ENCODE peak calls at places on chromosome 19, in six cellular contexts. Y is dorsolateral prefrontal cortex; F is stimulated activated CD4-positive, alpha-beta T cell treated with anti-CD3 and anti-CD28 coated beads, Interleukin-1b, Interleukin-23, amount 100 ng/mL, for 24 hours; Q is NCI-H1048; J is activated CD4-positive, alpha-beta memory T cell treated with anti-CD3 and anti-CD28 coated beads, Interleukin-2, amount 10 ng/mL, durations not matched to agents 7 days and 5 days; K is Calu3. G is an unnamed sample.

GRCh38 chr19:55452381-55453325 is 8.8 kb downstream of the ISOC2 start:
- DNase-seq in Y (peak), F (peak), Q (peak), J (peak), K (no peak), G (peak)

GRCh38 chr19:52942371-52943133 is 19.3 kb upstream of the ZNF888 start:
- DNase-seq in Y (peak), F (peak), Q (peak), J (peak), K (peak), G (peak)

GRCh38 chr19:49829721-49830120 is 11.6 kb downstream of the MED25 start:
- DNase-seq in Y (no peak), F (no peak), Q (no peak), J (no peak), K (no peak), G (no peak)

GRCh38 chr19:6613711-6614110 is 22.8 kb upstream of the CD70 start:
- DNase-seq in Y (no peak), F (no peak), Q (no peak), J (peak), K (no peak), G (no peak)

GRCh38 chr19:4233282-4233853 is 4.0 kb downstream of the EBI3 start:
- DNase-seq in Y (no peak), F (peak), Q (no peak), J (peak), K (peak), G (peak)

GRCh38 chr19:2361259-2362038 is 1.4 kb downstream of the TMPRSS9 start:
- DNase-seq in Y (no peak), F (no peak), Q (no peak), J (no peak), K (no peak), G (no peak)

GRCh38 chr19:11737964-11738745 is 591 bp downstream of the ZNF823 start:
- DNase-seq in Y (peak), F (no peak), Q (no peak), J (peak), K (peak), G (peak)

GRCh38 chr19:16371540-16371986 is 46.9 kb downstream of the KLF2 start:
- DNase-seq in Y (no peak), F (peak), Q (no peak), J (peak), K (peak), G (peak)

GRCh38 chr19:5407356-5407755 is 47.9 kb upstream of the ZNRF4 start:
- DNase-seq in Y (no peak), F (no peak), Q (no peak), J (no peak), K (peak), G (no peak)

GRCh38 chr19:45211751-45212381 is 33.3 kb downstream of the BLOC1S3 start:
- DNase-seq in Y (no peak), F (no peak), Q (no peak), J (no peak), K (peak), G (no peak)

GRCh38 chr19:8366961-8367326 is 3.0 kb downstream of the ANGPTL4 start:
- DNase-seq in Y (no peak), F (no peak), Q (no peak), J (no peak), K (no peak), G (no peak)

GRCh38 chr19:12913871-12914690 is 5.0 kb downstream of the SYCE2 start:
- DNase-seq in Y (no peak), F (peak), Q (no peak), J (peak), K (no peak), G (peak)

GRCh38 chr19:38183227-38183914 is 40.7 kb downstream of the DPF1 start:
- DNase-seq in Y (no peak), F (no peak), Q (no peak), J (no peak), K (no peak), G (no peak)

GRCh38 chr19:38039966-38040365 is 133.0 kb downstream of the SIPA1L3 start:
- DNase-seq in Y (no peak), F (no peak), Q (no peak), J (no peak), K (no peak), G (no peak)

GRCh38 chr19:42091300-42092266 is 15.6 kb downstream of the ZNF574 start:
- DNase-seq in Y (no peak), F (no peak), Q (no peak), J (no peak), K (peak), G (no peak)

GRCh38 chr19:54464624-54465266 is 1.2 kb upstream of the LENG9 start:
- DNase-seq in Y (peak), F (peak), Q (peak), J (peak), K (peak), G (peak)

GRCh38 chr19:49567722-49568454 is 12.5 kb downstream of the NOSIP start:
- DNase-seq in Y (no peak), F (no peak), Q (no peak), J (peak), K (no peak), G (peak)

GRCh38 chr19:42254850-42255765 is at the start of gene ERF:
- DNase-seq in Y (peak), F (peak), Q (peak), J (peak), K (peak), G (peak)

GRCh38 chr19:2603320-2603719 is 99.2 kb downstream of the GNG7 start:
- DNase-seq in Y (peak), F (no peak), Q (no peak), J (no peak), K (no peak), G (no peak)

GRCh38 chr19:19453129-19453461 is 47.6 kb downstream of the GATAD2A start:
- DNase-seq in Y (no peak), F (no peak), Q (no peak), J (no peak), K (no peak), G (no peak)

GRCh38 chr19:41871573-41872383 is 5.3 kb upstream of the CD79A start:
- DNase-seq in Y (no peak), F (peak), Q (no peak), J (peak), K (no peak), G (peak)

GRCh38 chr19:46000497-46001246 is 5.4 kb downstream of the CCDC61 start:
- DNase-seq in Y (peak), F (peak), Q (peak), J (peak), K (no peak), G (peak)

GRCh38 chr19:42850981-42851717 is 28.4 kb downstream of the PSG1 start:
- DNase-seq in Y (peak), F (no peak), Q (no peak), J (no peak), K (peak), G (no peak)

GRCh38 chr19:32581704-32582164 is 744 bp downstream of the PDCD5 start:
- DNase-seq in Y (no peak), F (no peak), Q (no peak), J (no peak), K (peak), G (no peak)

GRCh38 chr19:40862785-40863184 is 12.5 kb upstream of the CYP2A6 start:
- DNase-seq in Y (no peak), F (no peak), Q (no peak), J (no peak), K (peak), G (no peak)

GRCh38 chr19:29624489-29625210 is 18.6 kb downstream of the POP4 start:
- DNase-seq in Y (no peak), F (no peak), Q (no peak), J (no peak), K (no peak), G (no peak)

GRCh38 chr19:19468424-19469050 is 46.8 kb downstream of the TSSK6 start:
- DNase-seq in Y (no peak), F (no peak), Q (no peak), J (no peak), K (no peak), G (no peak)

GRCh38 chr19:12664406-12665280 is 1.9 kb downstream of the MAN2B1 start:
- DNase-seq in Y (no peak), F (no peak), Q (no peak), J (no peak), K (no peak), G (no peak)

GRCh38 chr19:19460761-19461265 is 54.5 kb downstream of the TSSK6 start:
- DNase-seq in Y (peak), F (peak), Q (no peak), J (peak), K (no peak), G (peak)

GRCh38 chr19:8831832-8832131 is 322 bp downstream of the ZNF558 start:
- DNase-seq in Y (no peak), F (no peak), Q (no peak), J (no peak), K (no peak), G (no peak)

GRCh38 chr19:5624741-5625140 is 1.9 kb downstream of the SAFB start:
- DNase-seq in Y (no peak), F (no peak), Q (no peak), J (no peak), K (no peak), G (no peak)

GRCh38 chr19:41936416-41936850 is 8.2 kb upstream of the ERFL start:
- DNase-seq in Y (no peak), F (no peak), Q (no peak), J (no peak), K (no peak), G (no peak)

GRCh38 chr19:20287070-20287469 is 120.1 kb downstream of the ZNF486 start:
- DNase-seq in Y (no peak), F (no peak), Q (no peak), J (no peak), K (no peak), G (no peak)

GRCh38 chr19:31838163-31838798 is 489.0 kb upstream of the TSHZ3 start:
- DNase-seq in Y (no peak), F (no peak), Q (no peak), J (no peak), K (no peak), G (no peak)

G was measured in activated CD8-positive, alpha-beta T cell treated with anti-CD3 and anti-CD28 coated beads, Interleukin-2, amount 10 ng/mL, durations not matched to agents 7 days and 5 days.